ENCODE peak calls at places on chromosome 14, in five cellular contexts. One of them, this sample, is unnamed.

GRCh38 chr14:68380304-68380840 is 412.5 kb downstream of the ZFP36L1 start:
- DNase-seq in mammary epithelial cell: no peak
- DNase-seq in HFF-Myc: no peak
- DNase-seq in AG04450: no peak
- DNase-seq in DND-41: no peak
- DNase-seq in this sample: no peak

GRCh38 chr14:100471451-100472093 is 115.6 kb downstream of the BEGAIN start:
- DNase-seq in mammary epithelial cell: no peak
- DNase-seq in HFF-Myc: no peak
- DNase-seq in AG04450: no peak
- DNase-seq in DND-41: no peak
- DNase-seq in this sample: no peak

GRCh38 chr14:21298358-21298757 is 18.5 kb downstream of the RPGRIP1 start:
- DNase-seq in mammary epithelial cell: no peak
- DNase-seq in HFF-Myc: no peak
- DNase-seq in AG04450: no peak
- DNase-seq in DND-41: no peak
- DNase-seq in this sample: no peak

GRCh38 chr14:51869426-51870113 is 9.2 kb downstream of the GNG2 start:
- DNase-seq in mammary epithelial cell: no peak
- DNase-seq in HFF-Myc: no peak
- DNase-seq in AG04450: no peak
- DNase-seq in DND-41: no peak
- DNase-seq in this sample: no peak

GRCh38 chr14:34450542-34450915 is 11.5 kb downstream of the SPTSSA start:
- DNase-seq in mammary epithelial cell: no peak
- DNase-seq in HFF-Myc: no peak
- DNase-seq in AG04450: no peak
- DNase-seq in DND-41: no peak
- DNase-seq in this sample: no peak

GRCh38 chr14:22836301-22837058 is at the start of gene MMP14:
- DNase-seq in mammary epithelial cell: peak
- DNase-seq in HFF-Myc: no peak
- DNase-seq in AG04450: no peak
- DNase-seq in DND-41: no peak
- DNase-seq in this sample: peak

GRCh38 chr14:103916636-103917262 is 11.5 kb upstream of the TDRD9 start:
- DNase-seq in mammary epithelial cell: no peak
- DNase-seq in HFF-Myc: no peak
- DNase-seq in AG04450: no peak
- DNase-seq in DND-41: no peak
- DNase-seq in this sample: no peak

GRCh38 chr14:104580961-104581360 is 1.4 kb downstream of the C14orf180 start:
- DNase-seq in mammary epithelial cell: peak
- DNase-seq in HFF-Myc: no peak
- DNase-seq in AG04450: no peak
- DNase-seq in DND-41: no peak
- DNase-seq in this sample: no peak

GRCh38 chr14:38290601-38291190 is 34.8 kb upstream of the CLEC14A start:
- DNase-seq in mammary epithelial cell: no peak
- DNase-seq in HFF-Myc: peak
- DNase-seq in AG04450: peak
- DNase-seq in DND-41: no peak
- DNase-seq in this sample: peak

GRCh38 chr14:28059254-28059653 is 707.3 kb upstream of the FOXG1 start:
- DNase-seq in mammary epithelial cell: no peak
- DNase-seq in HFF-Myc: no peak
- DNase-seq in AG04450: no peak
- DNase-seq in DND-41: no peak
- DNase-seq in this sample: no peak

GRCh38 chr14:87896393-87897380 is 96.3 kb downstream of the GALC start:
- DNase-seq in mammary epithelial cell: peak
- DNase-seq in HFF-Myc: peak
- DNase-seq in AG04450: peak
- DNase-seq in DND-41: no peak
- DNase-seq in this sample: peak

GRCh38 chr14:100144996-100145646 is 14.3 kb downstream of the DEGS2 start:
- DNase-seq in mammary epithelial cell: no peak
- DNase-seq in HFF-Myc: no peak
- DNase-seq in AG04450: no peak
- DNase-seq in DND-41: no peak
- DNase-seq in this sample: no peak

GRCh38 chr14:100532916-100533630 is 54.1 kb downstream of the BEGAIN start:
- DNase-seq in mammary epithelial cell: no peak
- DNase-seq in HFF-Myc: no peak
- DNase-seq in AG04450: peak
- DNase-seq in DND-41: peak
- DNase-seq in this sample: no peak

GRCh38 chr14:20332386-20332945 is 613 bp downstream of the CCNB1IP1 start:
- DNase-seq in mammary epithelial cell: peak
- DNase-seq in HFF-Myc: no peak
- DNase-seq in AG04450: no peak
- DNase-seq in DND-41: no peak
- DNase-seq in this sample: peak

GRCh38 chr14:94237046-94237445 is 56.0 kb downstream of the SERPINA10 start:
- DNase-seq in mammary epithelial cell: no peak
- DNase-seq in HFF-Myc: no peak
- DNase-seq in AG04450: no peak
- DNase-seq in DND-41: no peak
- DNase-seq in this sample: no peak

GRCh38 chr14:103362780-103363179 is 22.4 kb upstream of the MARK3 start:
- DNase-seq in mammary epithelial cell: peak
- DNase-seq in HFF-Myc: no peak
- DNase-seq in AG04450: no peak
- DNase-seq in DND-41: no peak
- DNase-seq in this sample: no peak

GRCh38 chr14:100653409-100653808 is 66.2 kb upstream of the BEGAIN start:
- DNase-seq in mammary epithelial cell: no peak
- DNase-seq in HFF-Myc: no peak
- DNase-seq in AG04450: no peak
- DNase-seq in DND-41: peak
- DNase-seq in this sample: no peak

GRCh38 chr14:59754256-59754655 is 116.3 kb downstream of the RTN1 start:
- DNase-seq in mammary epithelial cell: no peak
- DNase-seq in HFF-Myc: no peak
- DNase-seq in AG04450: no peak
- DNase-seq in DND-41: no peak
- DNase-seq in this sample: peak
- H3K4me3 ChIP-seq in mammary epithelial cell: no peak
- H3K4me3 ChIP-seq in HFF-Myc: no peak
- H3K4me3 ChIP-seq in AG04450: no peak
- H3K4me3 ChIP-seq in DND-41: no peak
- H3K4me3 ChIP-seq in this sample: no peak

GRCh38 chr14:30558362-30558674 is 640 bp upstream of the G2E3 start:
- DNase-seq in mammary epithelial cell: no peak
- DNase-seq in HFF-Myc: no peak
- DNase-seq in AG04450: no peak
- DNase-seq in DND-41: no peak
- DNase-seq in this sample: no peak
- H3K4me3 ChIP-seq in mammary epithelial cell: peak
- H3K4me3 ChIP-seq in HFF-Myc: peak
- H3K4me3 ChIP-seq in AG04450: peak
- H3K4me3 ChIP-seq in DND-41: no peak
- H3K4me3 ChIP-seq in this sample: peak

DNA sequence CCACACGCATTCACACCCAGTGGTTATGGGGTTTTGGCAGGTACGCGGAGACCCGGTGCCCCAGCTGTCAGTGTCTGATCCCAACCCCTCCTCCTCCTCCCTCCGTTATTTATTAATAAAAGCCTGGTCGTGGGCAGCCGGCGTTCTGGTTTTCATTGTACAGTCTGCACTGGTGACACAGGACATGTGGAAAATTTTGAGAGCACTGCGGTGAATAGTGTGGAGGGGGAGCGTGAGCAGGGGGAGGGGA is 11.5 kb upstream of the IRF2BPL start:
- DNase-seq in mammary epithelial cell: no peak
- DNase-seq in HFF-Myc: no peak
- DNase-seq in AG04450: no peak
- DNase-seq in DND-41: no peak
- DNase-seq in this sample: no peak
- H3K4me3 ChIP-seq in mammary epithelial cell: peak
- H3K4me3 ChIP-seq in HFF-Myc: peak
- H3K4me3 ChIP-seq in AG04450: peak
- H3K4me3 ChIP-seq in DND-41: peak
- H3K4me3 ChIP-seq in this sample: peak

GRCh38 chr14:69459122-69459521 is 25.4 kb upstream of the PLEKHD1 start:
- DNase-seq in mammary epithelial cell: no peak
- DNase-seq in HFF-Myc: no peak
- DNase-seq in AG04450: no peak
- DNase-seq in DND-41: no peak
- DNase-seq in this sample: no peak

GRCh38 chr14:69460093-69460701 is 24.3 kb upstream of the PLEKHD1 start:
- DNase-seq in mammary epithelial cell: peak
- DNase-seq in HFF-Myc: peak
- DNase-seq in AG04450: peak
- DNase-seq in DND-41: peak
- DNase-seq in this sample: peak

DNA sequence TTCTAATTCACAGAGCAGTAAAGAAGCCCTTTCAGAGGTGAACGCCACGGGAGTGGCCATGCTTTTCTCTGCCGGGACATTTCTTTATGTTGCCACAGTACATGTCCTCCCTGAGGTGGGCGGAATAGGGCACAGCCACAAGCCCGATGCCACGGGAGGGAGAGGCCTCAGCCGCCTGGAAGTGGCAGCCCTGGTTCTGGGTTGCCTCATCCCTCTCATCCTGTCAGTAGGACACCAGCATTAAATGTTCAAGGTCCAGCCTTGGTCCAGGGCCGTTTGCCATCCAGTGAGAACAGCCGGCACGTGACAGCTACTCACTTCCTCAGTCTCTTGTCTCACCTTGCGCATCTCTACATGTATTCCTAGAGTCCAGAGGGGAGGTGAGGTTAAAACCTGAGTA is 26.2 kb upstream of the PLEKHD1 start:
- DNase-seq in mammary epithelial cell: no peak
- DNase-seq in HFF-Myc: no peak
- DNase-seq in AG04450: no peak
- DNase-seq in DND-41: no peak
- DNase-seq in this sample: no peak
- H3K4me3 ChIP-seq in mammary epithelial cell: no peak
- H3K4me3 ChIP-seq in HFF-Myc: no peak
- H3K4me3 ChIP-seq in AG04450: no peak
- H3K4me3 ChIP-seq in DND-41: no peak
- H3K4me3 ChIP-seq in this sample: no peak

DNA sequence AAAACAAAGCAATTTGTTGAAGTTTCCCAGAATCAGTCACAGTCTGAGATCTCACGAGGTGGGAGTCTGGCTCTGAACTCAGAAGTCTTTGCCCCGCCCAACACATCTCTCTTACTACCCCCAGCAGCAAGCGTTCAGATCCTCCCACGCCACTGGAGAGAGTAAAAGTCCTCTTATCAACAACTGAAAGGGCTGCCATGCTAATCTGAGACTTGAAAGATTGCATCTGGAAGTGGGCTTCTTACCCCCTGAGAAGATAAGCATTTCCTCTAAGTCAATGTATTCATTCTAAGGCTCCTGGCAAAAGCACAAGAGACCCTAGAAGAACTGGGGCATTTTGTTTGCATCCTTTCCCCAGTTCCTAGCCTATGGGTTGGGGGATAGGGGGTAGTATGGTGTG is 34.1 kb upstream of the STON2 start:
- DNase-seq in mammary epithelial cell: no peak
- DNase-seq in HFF-Myc: no peak
- DNase-seq in AG04450: no peak
- DNase-seq in DND-41: no peak
- DNase-seq in this sample: no peak
- H3K4me3 ChIP-seq in mammary epithelial cell: no peak
- H3K4me3 ChIP-seq in HFF-Myc: no peak
- H3K4me3 ChIP-seq in AG04450: no peak
- H3K4me3 ChIP-seq in DND-41: no peak
- H3K4me3 ChIP-seq in this sample: no peak

GRCh38 chr14:65476942-65477318 is 64.4 kb downstream of the FUT8 start:
- DNase-seq in mammary epithelial cell: no peak
- DNase-seq in HFF-Myc: no peak
- DNase-seq in AG04450: no peak
- DNase-seq in DND-41: no peak
- DNase-seq in this sample: no peak
- H3K4me3 ChIP-seq in mammary epithelial cell: no peak
- H3K4me3 ChIP-seq in HFF-Myc: no peak
- H3K4me3 ChIP-seq in AG04450: no peak
- H3K4me3 ChIP-seq in DND-41: no peak
- H3K4me3 ChIP-seq in this sample: no peak

DNA sequence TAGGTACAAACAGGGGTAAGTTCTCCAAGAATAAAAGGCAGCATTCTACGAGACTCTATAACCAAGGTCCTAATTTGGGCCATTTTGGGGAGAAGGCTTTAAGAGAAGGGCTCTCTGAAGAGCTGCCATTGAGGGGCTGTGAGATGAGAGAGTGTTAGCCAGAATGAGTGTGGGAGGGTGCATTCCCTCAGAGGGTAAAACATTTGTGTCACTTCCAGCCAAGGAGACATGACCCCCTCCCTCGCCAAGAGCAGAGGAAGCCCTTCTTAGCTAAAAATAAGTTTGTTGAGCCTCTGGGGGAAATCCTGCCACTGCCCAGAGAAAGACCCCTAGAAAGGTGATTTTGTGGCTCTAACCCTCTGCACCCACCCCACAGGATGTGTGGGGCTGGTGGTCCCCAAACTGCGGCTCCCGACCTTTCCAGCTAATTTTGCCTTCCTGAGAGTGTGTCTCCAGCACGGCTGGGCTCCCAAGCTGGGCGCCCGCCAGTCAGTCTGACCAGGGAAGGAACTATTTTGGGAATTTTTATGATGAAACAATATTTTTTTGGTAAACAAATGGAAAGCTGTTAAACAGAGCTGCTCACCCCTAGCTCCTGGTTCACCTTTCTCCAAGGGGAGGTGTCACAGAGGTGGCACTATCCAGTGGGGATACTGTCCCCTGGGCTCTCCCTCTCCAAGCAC is 65.9 kb upstream of the JDP2 start:
- DNase-seq in mammary epithelial cell: no peak
- DNase-seq in HFF-Myc: no peak
- DNase-seq in AG04450: no peak
- DNase-seq in DND-41: no peak
- DNase-seq in this sample: peak
- H3K4me3 ChIP-seq in mammary epithelial cell: no peak
- H3K4me3 ChIP-seq in HFF-Myc: no peak
- H3K4me3 ChIP-seq in AG04450: no peak
- H3K4me3 ChIP-seq in DND-41: no peak
- H3K4me3 ChIP-seq in this sample: no peak

This sample was measured in fibroblast of pulmonary artery.